ENCODE peak calls at places on chromosomes 12 and 14, in seven cellular contexts. C, V, W, L, O, M and U are unnamed samples.

GRCh38 chr14:57346741-57347140 is 43.6 kb upstream of the NAA30 start:
- DNase-seq in W (no peak), V (no peak), M (no peak), L (no peak), O (no peak), C (no peak), U (no peak)

GRCh38 chr12:89469361-89469760 is 55.2 kb downstream of the GALNT4 start:
- DNase-seq in W (no peak), V (no peak), L (no peak), M (no peak), C (no peak), O (no peak), U (no peak)

GRCh38 chr14:38073641-38074040 is 134.1 kb upstream of the SSTR1 start:
- DNase-seq in V (no peak), M (no peak), W (no peak), L (no peak), C (no peak), O (no peak), U (no peak)

GRCh38 chr14:23555533-23555881 is 564 bp upstream of the THTPA start:
- DNase-seq in V (no peak), C (no peak), W (no peak), L (no peak), M (peak), O (no peak), U (no peak)

GRCh38 chr12:38149395-38150073 is 167.0 kb upstream of the ALG10B start:
- DNase-seq in O (no peak), W (no peak), V (no peak), M (no peak), L (no peak), C (no peak), U (no peak)

GRCh38 chr12:62802321-62802720 is 132.6 kb downstream of the PPM1H start:
- DNase-seq in V (no peak), O (no peak), M (no peak), L (no peak), W (no peak), C (no peak), U (no peak)

GRCh38 chr14:20440882-20441281 is 4.9 kb upstream of the KLHL33 start:
- DNase-seq in W (no peak), L (no peak), C (no peak), O (no peak), M (no peak), V (no peak), U (no peak)

GRCh38 chr14:22570132-22570949 is 18.7 kb downstream of the DAD1 start:
- DNase-seq in W (peak), M (peak), V (peak), O (peak), C (peak), L (peak), U (peak)

GRCh38 chr12:37547611-37548010 is 769.0 kb upstream of the ALG10B start:
- DNase-seq in O (no peak), C (no peak), V (no peak), M (peak), L (no peak), W (no peak), U (no peak)

GRCh38 chr12:30003321-30003720 is 219.6 kb upstream of the TMTC1 start:
- DNase-seq in V (no peak), M (no peak), L (no peak), C (no peak), O (no peak), W (no peak), U (no peak)

GRCh38 chr14:26377150-26377549 is 220.7 kb downstream of the NOVA1 start:
- DNase-seq in V (no peak), L (no peak), M (no peak), O (no peak), W (no peak), C (no peak), U (no peak)

GRCh38 chr12:1662761-1663439 is 28.0 kb upstream of the ADIPOR2 start:
- DNase-seq in L (peak), W (no peak), C (peak), V (peak), M (peak), O (peak), U (peak)

GRCh38 chr12:74689071-74689655 is 151.5 kb downstream of the ATXN7L3B start:
- DNase-seq in O (no peak), C (no peak), M (no peak), W (no peak), V (no peak), L (no peak), U (no peak)

GRCh38 chr12:63419119-63419518 is 249.2 kb downstream of the DPY19L2 start:
- DNase-seq in M (no peak), V (no peak), C (no peak), O (no peak), L (peak), W (no peak), U (no peak)

GRCh38 chr12:88243886-88244491 is 101.9 kb downstream of the TMTC3 start:
- DNase-seq in W (no peak), C (no peak), M (no peak), O (no peak), V (no peak), L (no peak), U (no peak)

GRCh38 chr12:66964629-66965028 is 285.8 kb upstream of the GRIP1 start:
- DNase-seq in O (no peak), C (no peak), L (no peak), V (no peak), W (no peak), M (no peak), U (no peak)

GRCh38 chr14:104954746-104955395 is 23.3 kb downstream of the AHNAK2 start:
- DNase-seq in L (no peak), W (no peak), V (no peak), O (no peak), C (no peak), M (no peak), U (no peak)

GRCh38 chr12:6766651-6767300 is 613 bp downstream of the PTMS start:
- DNase-seq in L (peak), V (peak), W (no peak), C (peak), O (peak), M (peak), U (peak)

GRCh38 chr12:47903151-47903611 is 1.6 kb downstream of the VDR start:
- DNase-seq in L (peak), C (peak), V (peak), M (peak), O (no peak), W (no peak), U (no peak)

GRCh38 chr12:91804533-91804932 is 341.1 kb downstream of the BTG1 start:
- DNase-seq in W (no peak), O (no peak), L (no peak), M (no peak), C (no peak), V (no peak), U (no peak)

GRCh38 chr12:32988982-32989381 is 92.4 kb upstream of the PKP2 start:
- DNase-seq in V (no peak), W (no peak), O (no peak), M (no peak), C (no peak), L (no peak), U (no peak)

GRCh38 chr14:73775339-73776193 is 61.4 kb upstream of the PNMA1 start:
- DNase-seq in O (no peak), C (no peak), M (no peak), V (peak), W (no peak), L (no peak), U (no peak)

GRCh38 chr12:122201381-122201780 is 2.1 kb upstream of the B3GNT4 start:
- DNase-seq in C (no peak), V (no peak), O (no peak), M (no peak), W (no peak), L (no peak), U (no peak)

GRCh38 chr14:55430024-55430690 is 10.3 kb downstream of the TBPL2 start:
- DNase-seq in V (no peak), M (peak), O (no peak), W (no peak), L (peak), C (no peak), U (no peak)

GRCh38 chr14:45716506-45716905 is 463.5 kb upstream of the MIS18BP1 start:
- DNase-seq in O (no peak), L (no peak), C (no peak), M (peak), V (no peak), W (no peak), U (no peak)

GRCh38 chr12:128994869-128995268 is 141.6 kb downstream of the GLT1D1 start:
- DNase-seq in L (no peak), V (no peak), M (no peak), W (no peak), O (no peak), C (no peak), U (no peak)

GRCh38 chr12:22797686-22798085 is 172.7 kb downstream of the ETNK1 start:
- DNase-seq in W (no peak), V (no peak), M (no peak), L (no peak), O (no peak), C (no peak), U (no peak)

GRCh38 chr12:18431776-18432175 is 170.5 kb downstream of the PIK3C2G start:
- DNase-seq in L (no peak), W (no peak), O (no peak), C (no peak), M (no peak), V (no peak), U (no peak)

GRCh38 chr14:34474187-34474679 is 12.2 kb upstream of the SPTSSA start:
- DNase-seq in W (no peak), O (no peak), C (no peak), L (no peak), M (no peak), V (no peak), U (no peak)

GRCh38 chr12:32448581-32448980 is 49.2 kb downstream of the FGD4 start:
- DNase-seq in O (no peak), L (no peak), W (no peak), M (no peak), V (no peak), C (no peak), U (no peak)

GRCh38 chr12:53062977-53063707 is 13.3 kb downstream of the TNS2 start:
- DNase-seq in M (no peak), L (no peak), V (no peak), O (no peak), W (no peak), C (no peak), U (peak)

GRCh38 chr12:85509857-85510256 is 229.8 kb downstream of the ALX1 start:
- DNase-seq in M (no peak), V (no peak), W (peak), C (no peak), O (no peak), L (no peak), U (no peak)

GRCh38 chr14:90717916-90718315 is 98.3 kb downstream of the TTC7B start:
- DNase-seq in L (no peak), W (no peak), C (no peak), O (peak), M (no peak), V (no peak), U (no peak)

GRCh38 chr12:6057693-6058092 is 66.8 kb downstream of the VWF start:
- DNase-seq in O (peak), C (no peak), W (no peak), L (no peak), M (no peak), V (no peak), U (no peak)

GRCh38 chr14:104650057-104650980 is 39.1 kb upstream of the INF2 start:
- DNase-seq in O (peak), L (peak), V (peak), M (peak), C (peak), W (no peak), U (no peak)

GRCh38 chr12:120301962-120302815 is at the start of gene SIRT4:
- DNase-seq in C (peak), V (peak), W (peak), O (peak), M (peak), L (peak), U (peak)
- TF ChIP-seq POLR2A in C (no peak), V (no peak), W (no peak), O (no peak), M (peak), L (no peak), U (no peak)

DNA sequence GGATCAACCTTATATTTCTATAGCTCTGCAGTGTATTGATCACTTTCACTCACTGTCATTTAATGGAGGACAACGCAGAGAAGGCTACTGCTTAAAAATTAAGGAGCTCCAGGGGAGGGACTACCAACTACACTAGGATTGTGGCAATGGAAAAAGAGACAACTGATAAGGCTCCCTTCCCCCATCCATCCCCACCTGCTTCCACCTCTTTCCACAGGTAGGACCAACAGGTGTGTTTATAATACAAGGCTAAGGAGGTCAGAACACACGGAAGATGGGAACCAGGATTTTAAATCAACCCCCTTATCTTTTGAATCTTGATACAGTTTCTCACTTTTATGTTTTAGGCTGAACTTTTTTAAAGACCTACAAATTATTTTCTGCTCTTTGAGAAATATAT is 90.8 kb downstream of the STAB2 start:
- DNase-seq in M (no peak), C (no peak), W (no peak), V (no peak), L (no peak), O (no peak), U (no peak)
- TF ChIP-seq EP300 in M (no peak), C (no peak), W (no peak), V (no peak), L (no peak), O (no peak), U (no peak)

GRCh38 chr12:40055227-40055579 is 50.7 kb downstream of the SLC2A13 start:
- DNase-seq in W (no peak), C (no peak), L (no peak), M (no peak), V (no peak), O (no peak), U (no peak)

GRCh38 chr12:40055776-40056175 is 50.1 kb downstream of the SLC2A13 start:
- DNase-seq in L (no peak), C (no peak), M (no peak), O (no peak), V (no peak), W (no peak), U (no peak)

GRCh38 chr12:40056357-40056756 is 49.5 kb downstream of the SLC2A13 start:
- DNase-seq in V (no peak), C (no peak), O (no peak), M (no peak), L (no peak), W (no peak), U (no peak)

GRCh38 chr12:40054554-40055226 is 51.2 kb downstream of the SLC2A13 start:
- DNase-seq in V (peak), M (no peak), O (no peak), L (peak), W (no peak), C (no peak), U (no peak)

DNA sequence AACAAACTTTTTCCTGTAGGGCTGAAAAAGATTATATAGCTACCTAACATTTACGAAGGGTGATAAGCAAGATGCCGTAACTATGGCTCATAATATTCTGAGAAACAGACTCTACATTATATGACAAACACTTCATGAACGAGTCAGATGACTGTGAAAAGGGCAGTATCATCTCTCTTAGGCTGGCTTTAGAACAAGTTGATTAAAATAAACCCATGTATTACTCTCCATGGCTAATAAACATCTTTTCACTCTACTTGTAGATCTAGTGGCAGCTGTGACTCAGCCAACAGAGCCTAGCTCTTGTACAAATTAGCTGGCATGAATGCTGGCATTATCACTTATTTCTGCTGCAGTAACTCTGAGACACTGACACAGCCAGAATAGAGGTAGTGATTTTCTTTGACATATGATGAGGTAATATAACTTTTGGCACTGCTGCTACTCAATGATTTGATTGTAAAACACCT is 47.1 kb downstream of the SLC2A13 start:
- DNase-seq in L (no peak), M (no peak), O (no peak), W (no peak), C (no peak), V (no peak), U (no peak)
- TF ChIP-seq POLR2AphosphoS5 in L (no peak), M (no peak), O (no peak), W (no peak), C (no peak), V (no peak), U (no peak)

DNA sequence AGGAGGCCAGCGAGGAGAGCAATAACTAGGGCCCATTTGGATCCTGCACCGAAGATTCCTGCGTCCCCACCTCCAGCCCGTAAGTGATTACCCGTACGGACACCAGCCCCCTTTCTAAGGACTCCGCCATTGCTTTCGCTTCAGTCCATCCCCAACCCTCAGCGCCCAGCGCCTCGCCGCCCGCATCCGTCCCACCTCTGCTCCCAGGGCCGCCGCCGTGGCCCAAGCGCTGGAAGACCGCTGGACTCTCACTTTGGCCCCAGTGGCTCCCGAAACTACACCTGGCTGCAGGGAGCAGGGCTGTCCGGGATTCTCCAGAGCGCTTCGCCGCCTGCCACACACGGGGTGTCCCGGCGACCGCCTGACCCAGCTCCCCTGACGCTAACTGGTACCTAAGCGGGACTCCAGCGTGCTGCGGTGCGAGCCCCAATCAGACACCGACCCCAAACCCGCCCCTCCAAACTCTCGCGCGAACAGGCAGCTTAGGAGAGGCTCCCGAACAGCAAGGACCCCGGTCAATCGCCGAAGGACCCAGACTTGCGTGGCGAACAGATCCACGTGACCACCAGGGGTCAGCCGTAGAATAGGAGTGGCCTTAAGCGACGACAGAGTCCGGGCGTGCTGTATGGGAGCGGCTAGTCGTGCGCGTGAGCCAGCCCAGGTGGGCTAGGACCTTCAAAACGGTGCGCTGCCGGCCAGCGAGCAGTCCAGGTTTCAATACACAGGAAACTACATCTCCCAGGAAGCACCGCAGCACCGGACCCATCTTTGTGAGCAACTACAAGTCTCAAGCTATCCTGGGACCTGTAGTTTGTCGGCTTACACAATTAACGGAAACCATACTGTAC is at the start of gene CNPY2:
- DNase-seq in W (peak), L (peak), O (peak), C (peak), V (peak), M (peak), U (peak)
- TF ChIP-seq POLR2A in W (peak), L (peak), O (peak), C (peak), V (peak), M (peak), U (peak)